ENCODE peak calls at places on chromosomes 3 and 15, in ten cellular contexts. X is fibroblast of the aortic adventitia, O is brain microvascular endothelial cell, C is NB4, H is cardiac muscle cell, Z is spleen, F is GM10248, D is HCT116, W is OCI-LY7, Y is tibial nerve. I is an unnamed sample.

GRCh38 chr15:75637245-75638009 is 2.6 kb downstream of the IMP3 start:
- DNase-seq in X (no peak), O (no peak), C (no peak), H (no peak), Z (peak; percentile 11), F (no peak), D (no peak), W (no peak), Y (no peak), I (no peak)

GRCh38 chr3:9198805-9199386 is 50.5 kb downstream of the SRGAP3 start:
- DNase-seq in X (no peak), O (no peak), C (no peak), H (peak; percentile 46), Z (no peak), F (no peak), D (no peak), W (no peak), Y (no peak), I (no peak)

GRCh38 chr3:148790841-148791240 is 36.8 kb upstream of the CPB1 start:
- DNase-seq in X (peak; percentile 44), O (no peak), C (no peak), H (no peak), Z (no peak), F (no peak), D (no peak), W (no peak), Y (peak; percentile 73), I (no peak)

GRCh38 chr3:123802007-123802630 is 82.0 kb downstream of the MYLK start:
- DNase-seq in X (no peak), O (no peak), C (no peak), H (no peak), Z (no peak), F (no peak), D (no peak), W (no peak), Y (no peak), I (no peak)

GRCh38 chr15:70354260-70354894 is 256.7 kb upstream of the TLE3 start:
- DNase-seq in X (no peak), O (no peak), C (no peak), H (no peak), Z (no peak), F (no peak), D (no peak), W (no peak), Y (no peak), I (no peak)

GRCh38 chr3:113002676-113003075 is 11.9 kb downstream of the GTPBP8 start:
- DNase-seq in X (no peak), O (no peak), C (no peak), H (no peak), Z (no peak), F (no peak), D (no peak), W (peak; percentile 8), Y (no peak), I (no peak)

GRCh38 chr15:69018951-69019350 is 4.5 kb downstream of the NOX5 start:
- DNase-seq in X (no peak), O (no peak), C (no peak), H (no peak), Z (no peak), F (no peak), D (no peak), W (no peak), Y (no peak), I (no peak)

GRCh38 chr15:27707216-27707710 is 391.9 kb downstream of the OCA2 start:
- DNase-seq in X (no peak), O (no peak), C (no peak), H (no peak), Z (no peak), F (no peak), D (no peak), W (no peak), Y (no peak), I (no peak)

GRCh38 chr3:113124256-113124830 is 87.0 kb upstream of the BOC start:
- DNase-seq in X (no peak), O (no peak), C (no peak), H (no peak), Z (no peak), F (no peak), D (no peak), W (no peak), Y (no peak), I (no peak)

GRCh38 chr15:92449476-92449875 is 55.8 kb downstream of the ST8SIA2 start:
- DNase-seq in X (no peak), O (peak; percentile 68), C (no peak), H (no peak), Z (no peak), F (no peak), D (no peak), W (no peak), Y (no peak), I (no peak)

GRCh38 chr3:135258916-135259315 is 463.9 kb downstream of the EPHB1 start:
- DNase-seq in X (no peak), O (no peak), C (no peak), H (no peak), Z (no peak), F (no peak), D (no peak), W (no peak), Y (no peak), I (no peak)

GRCh38 chr15:69575387-69575786 is 122.8 kb downstream of the RPLP1 start:
- DNase-seq in X (no peak), O (no peak), C (no peak), H (no peak), Z (no peak), F (no peak), D (no peak), W (no peak), Y (no peak), I (no peak)

GRCh38 chr3:196985954-196986885 is 17.6 kb upstream of the PIGZ start:
- DNase-seq in X (no peak), O (no peak), C (no peak), H (no peak), Z (no peak), F (no peak), D (no peak), W (no peak), Y (no peak), I (no peak)
- TF ChIP-seq CTCF in X (peak; percentile 33), O (peak; percentile 41), C (no peak), H (peak; percentile 11), Z (no peak), F (no peak), D (no peak), W (no peak), Y (no peak), I (no peak)

GRCh38 chr3:133464573-133464972 is 64.7 kb downstream of the BFSP2 start:
- DNase-seq in X (peak; percentile 64), O (peak; percentile 49), C (peak; percentile 40), H (no peak), Z (no peak), F (no peak), D (no peak), W (peak; percentile 77), Y (no peak), I (no peak)
- TF ChIP-seq CTCF in X (peak; percentile 57), O (peak; percentile 58), C (no peak), H (peak; percentile 54), Z (peak; percentile 45), F (peak; percentile 44), D (peak; percentile 42), W (peak; percentile 82), Y (no peak), I (peak; percentile 38)

GRCh38 chr15:101727186-101727585 is 2.9 kb upstream of the TARS3 start:
- DNase-seq in X (no peak), O (no peak), C (no peak), H (no peak), Z (no peak), F (no peak), D (no peak), W (no peak), Y (no peak), I (no peak)

GRCh38 chr15:101723161-101723873 is 956 bp downstream of the TARS3 start:
- DNase-seq in X (peak; percentile 21), O (peak; percentile 6), C (peak; percentile 63), H (no peak), Z (no peak), F (peak; percentile 48), D (no peak), W (peak; percentile 78), Y (no peak), I (peak; percentile 55)

GRCh38 chr15:101724675-101725005 is 367 bp upstream of the TARS3 start:
- DNase-seq in X (no peak), O (no peak), C (no peak), H (no peak), Z (no peak), F (no peak), D (no peak), W (no peak), Y (no peak), I (no peak)

GRCh38 chr15:101725073-101725472 is 800 bp upstream of the TARS3 start:
- DNase-seq in X (no peak), O (no peak), C (no peak), H (no peak), Z (no peak), F (no peak), D (no peak), W (no peak), Y (no peak), I (no peak)

GRCh38 chr15:101723874-101724674 is at the start of gene TARS3:
- DNase-seq in X (peak; percentile 77), O (peak; percentile 83), C (peak; percentile 95), H (peak; percentile 94), Z (peak; percentile 99), F (peak; percentile 97), D (peak; percentile 73), W (peak; percentile 91), Y (peak; percentile 92), I (peak; percentile 98)
- TF ChIP-seq CTCF in X (no peak), O (no peak), C (peak; percentile 7), H (peak; percentile 10), Z (peak; percentile 26), F (peak; percentile 19), D (no peak), W (peak; percentile 43), Y (peak; percentile 58), I (peak; percentile 35)

DNA sequence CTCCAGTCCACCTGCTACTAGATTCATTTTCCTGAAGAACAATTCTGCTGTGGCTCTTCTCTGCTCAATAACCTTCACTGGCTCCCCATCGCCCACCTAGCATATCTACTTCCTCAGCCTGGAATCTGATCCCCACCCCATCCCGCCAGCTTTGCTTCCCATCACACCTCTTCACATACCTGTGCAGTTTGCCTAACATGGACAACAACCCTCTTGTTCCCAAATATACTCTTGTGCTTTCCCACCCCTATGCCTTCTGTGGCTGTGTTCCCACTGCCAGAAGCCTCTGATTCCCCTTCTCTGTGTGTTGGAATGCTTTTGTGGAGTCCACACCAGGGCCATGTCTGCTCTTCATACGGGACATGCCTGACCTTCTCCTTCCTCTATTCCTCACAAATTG is 29.5 kb downstream of the CMTM7 start:
- DNase-seq in X (no peak), O (no peak), C (no peak), H (no peak), Z (no peak), F (no peak), D (peak; percentile 7), W (no peak), Y (no peak), I (no peak)
- TF ChIP-seq CTCF in X (no peak), O (no peak), C (no peak), H (no peak), Z (no peak), F (no peak), D (no peak), W (no peak), Y (no peak), I (no peak)